ENCODE peak calls at places on chromosomes 2 and 18, in ten cellular contexts. U is lower lobe of right lung, M is astrocyte of the cerebellum, F is chondrocyte, C is foreskin fibroblast, K is heart left ventricle, T is HFF-Myc, X is astrocyte, I is brain microvascular endothelial cell, R is neural progenitor cell. H is an unnamed sample.

GRCh38 chr18:8732442-8733360 is 27.3 kb downstream of the MTCL1 start:
- DNase-seq in R (no peak), T (no peak), F (no peak), C (no peak), M (no peak), I (no peak), K (no peak), X (no peak), U (no peak), H (no peak)

GRCh38 chr2:49950635-49951034 is 796.3 kb upstream of the FSHR start:
- DNase-seq in F (no peak), K (no peak), C (no peak), R (no peak), T (no peak), M (no peak), U (no peak), I (no peak), X (no peak), H (no peak)

GRCh38 chr18:45879681-45880655 is 54.5 kb downstream of the SIGLEC15 start:
- DNase-seq in R (peak; percentile 86), T (peak; percentile 27), C (peak; percentile 58), M (peak; percentile 43), K (peak; percentile 68), I (peak; percentile 47), X (peak; percentile 29), F (no peak), U (peak; percentile 77), H (peak; percentile 69)

GRCh38 chr2:6554403-6554802 is 311.3 kb downstream of the CMPK2 start:
- DNase-seq in T (no peak), R (no peak), K (no peak), C (no peak), X (no peak), M (no peak), I (no peak), U (no peak), F (no peak), H (no peak)

GRCh38 chr2:48320747-48321146 is 209.2 kb upstream of the STON1 start:
- DNase-seq in I (no peak), X (no peak), C (no peak), U (no peak), F (no peak), T (no peak), R (no peak), M (no peak), K (no peak), H (no peak)

GRCh38 chr2:109728809-109729208 is 65.3 kb upstream of the RGPD5 start:
- DNase-seq in M (no peak), F (no peak), C (no peak), T (no peak), R (no peak), X (no peak), U (no peak), I (no peak), K (peak; percentile 31), H (no peak)

GRCh38 chr18:46152436-46152807 is 48.2 kb downstream of the HAUS1 start:
- DNase-seq in M (peak; percentile 38), X (peak; percentile 81), U (peak; percentile 53), K (no peak), F (no peak), C (peak; percentile 75), R (no peak), T (no peak), I (peak; percentile 67), H (no peak)

GRCh38 chr2:174438146-174438886 is 42.8 kb downstream of the SCRN3 start:
- DNase-seq in U (no peak), I (no peak), F (no peak), R (no peak), T (no peak), X (no peak), M (no peak), K (peak; percentile 44), C (no peak), H (no peak)

GRCh38 chr2:216501854-216502253 is 3.2 kb downstream of the RPL37A start:
- DNase-seq in R (no peak), T (no peak), X (no peak), U (no peak), M (no peak), I (no peak), C (no peak), F (no peak), K (no peak), H (no peak)

GRCh38 chr2:41496908-41497307 is 550.9 kb upstream of the PKDCC start:
- DNase-seq in T (no peak), F (no peak), C (no peak), X (no peak), I (no peak), M (no peak), K (no peak), R (no peak), U (no peak), H (no peak)
- TF ChIP-seq CTCF in T (peak; percentile 42), F (peak; percentile 48), C (no peak), X (peak; percentile 12), I (peak; percentile 31), M (no peak), K (peak; percentile 31), R (peak; percentile 28), U (no peak), H (peak; percentile 18)

DNA sequence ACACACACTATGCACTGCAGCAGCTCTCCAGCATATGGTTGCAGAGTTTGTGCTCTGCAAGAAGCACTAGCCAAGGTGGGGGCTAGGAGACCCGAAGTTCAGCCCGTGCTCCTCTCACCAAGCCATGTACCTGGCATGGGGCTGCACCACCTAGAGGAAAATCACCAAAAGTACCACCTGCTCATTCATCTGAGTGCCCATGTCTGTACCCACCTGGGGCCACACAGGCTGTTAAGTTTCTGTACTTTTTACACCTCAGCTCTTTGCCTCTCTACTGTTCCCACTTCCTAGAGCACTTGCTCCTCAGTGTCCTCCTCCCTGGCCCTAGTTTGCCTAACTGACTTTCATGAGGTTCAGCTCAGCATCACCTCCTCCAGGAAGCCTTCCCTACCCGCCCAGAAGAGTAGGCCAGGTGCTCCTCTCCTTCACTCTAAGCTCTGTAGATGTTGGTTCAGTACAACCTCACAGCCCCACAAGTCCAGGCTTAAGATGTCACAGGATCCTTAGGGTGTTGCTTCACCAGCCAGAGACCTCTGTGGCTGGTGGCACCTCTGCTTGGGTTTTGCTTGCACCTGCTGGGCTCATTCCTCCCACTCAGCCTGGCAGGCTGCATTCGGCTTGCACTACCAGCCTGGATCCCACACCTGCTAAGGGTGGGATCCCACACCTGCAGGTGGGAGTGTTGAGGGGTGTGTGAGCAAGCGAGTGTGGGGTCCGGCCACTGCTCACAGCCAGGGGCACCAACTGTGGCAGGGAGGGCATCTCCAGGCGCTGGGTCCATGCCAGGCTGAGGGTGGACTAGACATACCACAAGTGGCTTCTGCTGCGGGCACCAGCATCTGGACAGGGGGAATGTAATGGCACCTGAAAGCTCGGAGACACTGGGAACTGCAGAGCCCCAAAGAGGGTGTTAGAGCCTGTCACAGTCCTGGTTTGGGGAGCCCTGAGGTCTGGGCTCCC is 10.2 kb upstream of the TFCP2L1 start:
- DNase-seq in F (no peak), U (no peak), K (no peak), R (no peak), M (no peak), X (no peak), T (no peak), C (no peak), I (no peak), H (no peak)
- TF ChIP-seq CTCF in F (no peak), U (no peak), K (no peak), R (no peak), M (no peak), X (no peak), T (no peak), C (no peak), I (no peak), H (no peak)

DNA sequence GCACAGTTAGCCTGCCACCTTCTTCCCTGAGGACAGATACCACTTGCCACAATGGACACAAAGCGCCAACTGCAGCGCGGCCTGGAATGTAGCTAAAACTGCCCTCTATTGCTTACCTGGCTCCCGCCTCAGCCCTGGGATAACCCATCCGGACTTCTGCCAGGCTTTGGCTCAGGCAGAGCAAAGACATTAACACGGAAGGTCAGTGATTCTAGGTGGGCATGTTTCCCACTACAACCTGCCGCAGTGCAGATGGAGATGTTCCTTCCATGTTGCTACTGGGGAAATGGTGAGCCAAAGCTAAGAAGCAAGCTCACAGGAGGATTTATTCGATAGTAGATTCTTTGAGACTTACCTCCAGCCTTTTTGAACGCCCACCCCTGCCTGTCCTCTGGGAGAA is 74.8 kb downstream of the XDH start:
- DNase-seq in I (no peak), U (no peak), M (no peak), F (no peak), X (no peak), T (no peak), R (no peak), K (no peak), C (no peak), H (no peak)
- TF ChIP-seq CTCF in I (no peak), U (no peak), M (no peak), F (no peak), X (no peak), T (no peak), R (no peak), K (no peak), C (no peak), H (no peak)

GRCh38 chr2:37005118-37005868 is 39.0 kb upstream of the STRN start:
- DNase-seq in K (no peak), C (no peak), X (no peak), F (no peak), I (no peak), R (peak; percentile 1), U (no peak), M (no peak), T (peak; percentile 11), H (no peak)

GRCh38 chr2:37000988-37001556 is 34.7 kb upstream of the STRN start:
- DNase-seq in M (no peak), F (no peak), U (no peak), T (no peak), I (no peak), X (no peak), R (no peak), K (no peak), C (no peak), H (no peak)

GRCh38 chr2:37000273-37000780 is 34.0 kb upstream of the STRN start:
- DNase-seq in M (no peak), U (no peak), I (no peak), R (no peak), T (no peak), F (no peak), X (peak; percentile 22), K (no peak), C (no peak), H (no peak)
- TF ChIP-seq CTCF in M (no peak), U (no peak), I (no peak), R (no peak), T (no peak), F (no peak), X (no peak), K (no peak), C (no peak), H (no peak)

GRCh38 chr18:30999186-30999585 is 43.4 kb downstream of the DSC3 start:
- DNase-seq in T (no peak), C (no peak), M (peak; percentile 6), X (no peak), R (no peak), I (no peak), U (no peak), F (no peak), K (no peak), H (no peak)
- TF ChIP-seq CTCF in T (no peak), C (no peak), M (no peak), X (no peak), R (peak; percentile 21), I (no peak), U (no peak), F (peak; percentile 78), K (peak; percentile 16), H (no peak)